ENCODE peak calls at places on chromosomes 11 and 22, in five cellular contexts. B is heart right ventricle, P is HFF-Myc, N is activated T-cell treated with anti-CD3 and anti-CD28 coated beads for 1 hour, C is colonic mucosa. X is an unnamed sample.

GRCh38 chr11:61679893-61680621 is at the start of gene DAGLA:
- DNase-seq in N (peak; percentile 76), C (peak; percentile 75), B (peak; percentile 54), P (no peak), X (peak; percentile 78)

GRCh38 chr11:101034076-101034475 is 95.5 kb downstream of the PGR start:
- DNase-seq in B (peak; percentile 84), N (no peak), C (no peak), P (no peak), X (no peak)

GRCh38 chr11:44604171-44604581 is 38.7 kb downstream of the CD82 start:
- DNase-seq in N (no peak), P (no peak), B (no peak), C (no peak), X (no peak)

GRCh38 chr11:70270877-70271634 is 566 bp downstream of the PPFIA1 start:
- DNase-seq in P (no peak), C (peak; percentile 36), N (peak; percentile 34), B (peak; percentile 20), X (peak; percentile 41)

GRCh38 chr11:124879229-124879998 is 14.2 kb downstream of the ROBO3 start:
- DNase-seq in C (no peak), N (no peak), P (no peak), B (no peak), X (no peak)

GRCh38 chr11:76371170-76371569 is 9.8 kb downstream of the THAP12 start:
- DNase-seq in B (no peak), N (no peak), C (no peak), P (peak; percentile 50), X (no peak)

GRCh38 chr22:42747701-42748513 is 27.2 kb upstream of the A4GALT start:
- DNase-seq in B (peak; percentile 57), C (no peak), N (no peak), P (no peak), X (no peak)

GRCh38 chr11:85800595-85801342 is 10.2 kb downstream of the SYTL2 start:
- DNase-seq in B (no peak), N (no peak), P (no peak), C (no peak), X (no peak)